ENCODE peak calls at places on chromosomes 4 and X, in four cellular contexts. T is H1, S is IMR-90, Y is mesendoderm. J is an unnamed sample.

GRCh38 chr4:5711479-5712184 is 631 bp downstream of the EVC start:
- DNase-seq in T (peak; percentile 65), S (peak; percentile 51), Y (peak; percentile 60), J (peak; percentile 57)

GRCh38 chr4:140281828-140282227 is 91.6 kb upstream of the SCOC start:
- DNase-seq in T (no peak), S (peak; percentile 22), Y (no peak), J (no peak)

GRCh38 chr4:85825937-85826678 is 351.2 kb downstream of the ARHGAP24 start:
- DNase-seq in T (peak; percentile 56), S (peak; percentile 58), Y (peak; percentile 87), J (peak; percentile 58)

GRCh38 chr4:78748361-78748760 is 27.8 kb upstream of the BMP2K start:
- DNase-seq in T (no peak), S (peak; percentile 58), Y (no peak), J (no peak)

GRCh38 chrX:28016823-28017222 is 35.6 kb upstream of the DCAF8L1 start:
- DNase-seq in T (no peak), S (no peak), Y (no peak), J (no peak)

GRCh38 chr4:143251781-143252180 is 67.1 kb downstream of the USP38 start:
- DNase-seq in T (no peak), S (peak; percentile 66), Y (no peak), J (no peak)

GRCh38 chr4:149752729-149753128 is 62.9 kb downstream of the IQCM start:
- DNase-seq in T (no peak), S (no peak), Y (no peak), J (no peak)

GRCh38 chr4:587671-588350 is 11.7 kb upstream of the TMEM271 start:
- DNase-seq in T (no peak), S (no peak), Y (no peak), J (no peak)

GRCh38 chrX:133307637-133308485 is 89.7 kb upstream of the TFDP3 start:
- DNase-seq in T (no peak), S (no peak), Y (peak; percentile 89), J (peak; percentile 62)

GRCh38 chrX:39331062-39331704 is 529.9 kb downstream of the MID1IP1 start:
- DNase-seq in T (no peak), S (no peak), Y (no peak), J (no peak)

GRCh38 chr4:41714601-41715000 is 33.9 kb downstream of the PHOX2B start:
- DNase-seq in T (no peak), S (no peak), Y (no peak), J (no peak)

GRCh38 chrX:12615061-12615460 is 176.2 kb upstream of the PRPS2 start:
- DNase-seq in T (no peak), S (no peak), Y (no peak), J (no peak)

GRCh38 chr4:34814266-34814665 is 1430.0 kb downstream of the ARAP2 start:
- DNase-seq in T (no peak), S (no peak), Y (no peak), J (no peak)

GRCh38 chr4:185589067-185589844 is 53.9 kb upstream of the PDLIM3 start:
- DNase-seq in T (no peak), S (peak; percentile 47), Y (no peak), J (no peak)

GRCh38 chrX:73262991-73263390 is 48.3 kb upstream of the NAP1L2 start:
- DNase-seq in T (no peak), S (no peak), Y (peak; percentile 54), J (no peak)

GRCh38 chr4:94523033-94523590 is 71.4 kb downstream of the PDLIM5 start:
- DNase-seq in T (no peak), S (no peak), Y (no peak), J (no peak)

GRCh38 chr4:91198951-91199350 is 1071.8 kb downstream of the CCSER1 start:
- DNase-seq in T (no peak), S (no peak), Y (no peak), J (no peak)

GRCh38 chr4:74437866-74438265 is 7.1 kb upstream of the AREG start:
- DNase-seq in T (no peak), S (no peak), Y (no peak), J (no peak)

GRCh38 chr4:86506591-86506990 is 87.5 kb upstream of the PTPN13 start:
- DNase-seq in T (no peak), S (no peak), Y (peak; percentile 38), J (no peak)

GRCh38 chrX:52261125-52261462 is 76.4 kb downstream of the MAGED4 start:
- DNase-seq in T (no peak), S (no peak), Y (no peak), J (no peak)

GRCh38 chr4:98873059-98873458 is 55.9 kb downstream of the EIF4E start:
- DNase-seq in T (no peak), S (peak; percentile 35), Y (no peak), J (no peak)

GRCh38 chr4:161841759-161842158 is 322.0 kb downstream of the FSTL5 start:
- DNase-seq in T (no peak), S (no peak), Y (no peak), J (no peak)

GRCh38 chr4:177229331-177229730 is 80.3 kb upstream of the NEIL3 start:
- DNase-seq in T (no peak), S (peak; percentile 35), Y (no peak), J (no peak)

GRCh38 chr4:39514888-39515401 is 12.3 kb downstream of the UGDH start:
- DNase-seq in T (no peak), S (peak; percentile 66), Y (no peak), J (no peak)

GRCh38 chr4:6074723-6075122 is 56.5 kb upstream of the C4orf50 start:
- DNase-seq in T (no peak), S (no peak), Y (no peak), J (no peak)

GRCh38 chr4:41359069-41359769 is 102.5 kb downstream of the UCHL1 start:
- DNase-seq in T (peak; percentile 72), S (no peak), Y (peak; percentile 86), J (peak; percentile 80)

GRCh38 chr4:89674876-89675459 is 162.0 kb downstream of the SNCA start:
- DNase-seq in T (no peak), S (no peak), Y (no peak), J (no peak)

GRCh38 chr4:85028910-85029309 is 62.4 kb upstream of the WDFY3 start:
- DNase-seq in T (no peak), S (peak; percentile 22), Y (peak; percentile 57), J (no peak)

GRCh38 chr4:15400911-15401671 is 26.7 kb upstream of the C1QTNF7 start:
- DNase-seq in T (no peak), S (peak; percentile 65), Y (peak; percentile 24), J (no peak)

GRCh38 chrX:148417934-148418333 is 82.5 kb upstream of the AFF2 start:
- DNase-seq in T (no peak), S (no peak), Y (no peak), J (no peak)
- H3K23ac ChIP-seq in T (no peak overlapping the region), S (no peak overlapping the region), Y (no peak overlapping the region), J (no peak overlapping the region)

GRCh38 chr4:183504064-183504929 is 561 bp upstream of the ING2 start:
- DNase-seq in T (peak; percentile 99), S (peak; percentile 96), Y (peak; percentile 98), J (peak; percentile 98)

GRCh38 chr4:183505556-183506388 is 914 bp downstream of the ING2 start:
- DNase-seq in T (peak; percentile 90), S (peak; percentile 84), Y (peak; percentile 96), J (peak; percentile 91)

GRCh38 chr4:183504930-183505555 is at the start of gene ING2:
- DNase-seq in T (peak; percentile 67), S (no peak), Y (peak; percentile 77), J (no peak)

GRCh38 chr4:183507928-183508327 is 3.1 kb downstream of the ING2 start:
- DNase-seq in T (no peak), S (no peak), Y (no peak), J (no peak)

DNA sequence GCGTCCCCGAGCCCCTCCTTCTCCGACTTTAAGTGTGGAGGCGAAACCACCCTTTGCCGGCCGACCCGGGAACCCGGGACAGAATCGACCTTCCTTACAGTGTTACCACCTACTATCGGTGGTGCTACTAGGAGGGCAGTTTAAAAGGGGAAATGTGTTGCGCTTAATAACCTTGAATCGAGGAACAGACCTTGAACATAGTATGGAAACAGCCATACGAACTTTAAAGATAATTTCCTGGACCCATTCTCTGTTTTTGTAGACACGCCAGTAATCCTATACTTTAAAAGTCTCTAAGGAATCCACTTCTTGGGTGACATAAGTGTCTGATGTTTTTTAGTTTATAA is 1.5 kb downstream of the ING2 start:
- DNase-seq in T (no peak), S (no peak), Y (no peak), J (no peak)
- H3K23ac ChIP-seq in T (no peak overlapping the region), S (peak overlapping the region; percentile 17), Y (no peak overlapping the region), J (no peak overlapping the region)

GRCh38 chr4:8608714-8609391 is 16.3 kb downstream of the CPZ start:
- DNase-seq in T (no peak), S (no peak), Y (no peak), J (no peak)

GRCh38 chr4:8612646-8613045 is 20.1 kb downstream of the CPZ start:
- DNase-seq in T (no peak), S (no peak), Y (no peak), J (no peak)

GRCh38 chr4:8609406-8609805 is 16.8 kb downstream of the CPZ start:
- DNase-seq in T (no peak), S (no peak), Y (no peak), J (no peak)

GRCh38 chr4:8609824-8610350 is 17.3 kb downstream of the CPZ start:
- DNase-seq in T (no peak), S (no peak), Y (no peak), J (no peak)

GRCh38 chr4:8610858-8611610 is 18.5 kb downstream of the CPZ start:
- DNase-seq in T (no peak), S (no peak), Y (no peak), J (no peak)
- H3K23ac ChIP-seq in T (no peak overlapping the region), S (no peak overlapping the region), Y (no peak overlapping the region), J (no peak overlapping the region)

GRCh38 chr4:169010125-169011023 is at the start of gene CBR4:
- DNase-seq in T (peak; percentile 88), S (peak; percentile 99), Y (peak; percentile 100), J (peak; percentile 99)
- H3K23ac ChIP-seq in T (no peak within 1 kb of the TSS), S (peak within 1 kb of the TSS; percentile 95), Y (peak within 1 kb of the TSS; percentile 75), J (no peak within 1 kb of the TSS)

DNA sequence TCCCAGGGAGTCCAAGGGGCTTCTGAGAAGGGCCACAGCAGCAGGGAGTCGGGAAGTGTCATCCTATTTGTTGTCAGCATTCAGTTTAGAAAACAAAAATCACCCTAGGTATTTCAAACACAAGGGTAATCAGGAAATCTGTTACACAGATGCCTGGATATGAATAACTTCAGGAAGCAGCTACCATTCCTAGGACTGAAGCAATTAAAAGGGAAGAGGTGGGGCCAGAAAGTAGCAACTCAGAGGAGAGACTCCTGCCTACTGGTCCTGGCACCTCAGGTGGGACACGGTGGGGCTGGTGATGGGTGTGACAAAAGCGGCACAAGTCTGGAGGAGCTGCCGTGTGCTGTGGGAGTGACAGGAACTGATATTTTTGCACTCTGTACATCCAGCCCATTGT is 107.9 kb downstream of the PDGFRA start:
- DNase-seq in T (no peak), S (no peak), Y (no peak), J (no peak)
- H3K23ac ChIP-seq in T (no peak overlapping the region), S (no peak overlapping the region), Y (no peak overlapping the region), J (no peak overlapping the region)

GRCh38 chr4:3791256-3791655 is 25.1 kb downstream of the ADRA2C start:
- DNase-seq in T (no peak), S (no peak), Y (no peak), J (no peak)
- H3K23ac ChIP-seq in T (no peak overlapping the region), S (no peak overlapping the region), Y (no peak overlapping the region), J (no peak overlapping the region)

GRCh38 chrX:69161786-69162349 is 3.4 kb downstream of the PJA1 start:
- DNase-seq in T (no peak), S (no peak), Y (no peak), J (no peak)
- H3K23ac ChIP-seq in T (no peak overlapping the region), S (no peak overlapping the region), Y (no peak overlapping the region), J (no peak overlapping the region)

GRCh38 chrX:84993150-84993549 is 10.5 kb upstream of the APOOL start:
- DNase-seq in T (no peak), S (no peak), Y (no peak), J (no peak)
- H3K23ac ChIP-seq in T (no peak overlapping the region), S (no peak overlapping the region), Y (no peak overlapping the region), J (no peak overlapping the region)